ENCODE peak calls at places on chromosomes 12 and 14, in nine cellular contexts. W is fibroblast of lung, S is DND-41, N is pancreas, C is left ventricle myocardium inferior, E is tibial artery, J is right cardiac atrium, Q is upper lobe of right lung, F is MM.1S. P is an unnamed sample.

GRCh38 chr12:98213556-98213955 is 301.8 kb upstream of the TMPO start:
- DNase-seq in W (no peak), S (no peak), N (no peak), C (no peak), E (no peak), J (no peak), Q (no peak), F (no peak), P (no peak)

GRCh38 chr12:43882578-43883178 is 46.8 kb downstream of the TMEM117 start:
- DNase-seq in W (peak; percentile 81), S (peak; percentile 16), N (no peak), C (no peak), E (no peak), J (no peak), Q (no peak), F (peak; percentile 46), P (no peak)

GRCh38 chr12:62308201-62308600 is 48.0 kb downstream of the USP15 start:
- DNase-seq in W (no peak), S (no peak), N (no peak), C (no peak), E (no peak), J (no peak), Q (no peak), F (no peak), P (no peak)

GRCh38 chr14:91246051-91246852 is 1.7 kb upstream of the GPR68 start:
- DNase-seq in W (no peak), S (peak; percentile 76), N (no peak), C (no peak), E (no peak), J (no peak), Q (no peak), F (peak; percentile 18), P (peak; percentile 78)

GRCh38 chr14:68548194-68549056 is 244.4 kb downstream of the ZFP36L1 start:
- DNase-seq in W (peak; percentile 99), S (no peak), N (peak; percentile 46), C (peak; percentile 90), E (peak; percentile 93), J (peak; percentile 95), Q (peak; percentile 75), F (no peak), P (no peak)

GRCh38 chr14:72463291-72463866 is 430.5 kb downstream of the DPF3 start:
- DNase-seq in W (no peak), S (no peak), N (no peak), C (no peak), E (no peak), J (no peak), Q (no peak), F (no peak), P (no peak)

GRCh38 chr14:106605548-106606448 is 1079.4 kb downstream of the TMEM121 start:
- DNase-seq in W (no peak), S (peak; percentile 98), N (no peak), C (peak; percentile 18), E (no peak), J (peak; percentile 63), Q (peak; percentile 71), F (peak; percentile 76), P (peak; percentile 93)

GRCh38 chr12:83322816-83323215 is 636.1 kb downstream of the TMTC2 start:
- DNase-seq in W (no peak), S (no peak), N (no peak), C (no peak), E (no peak), J (no peak), Q (no peak), F (no peak), P (no peak)

GRCh38 chr12:65464930-65465329 is 186.4 kb downstream of the MSRB3 start:
- DNase-seq in W (peak; percentile 94), S (no peak), N (peak; percentile 15), C (no peak), E (no peak), J (no peak), Q (no peak), F (no peak), P (no peak)

GRCh38 chr12:127957001-127957660 is 309.8 kb upstream of the TMEM132C start:
- DNase-seq in W (no peak), S (no peak), N (no peak), C (no peak), E (no peak), J (no peak), Q (no peak), F (no peak), P (no peak)

GRCh38 chr12:12705833-12706520 is 10.0 kb upstream of the GPR19 start:
- DNase-seq in W (no peak), S (peak; percentile 72), N (no peak), C (no peak), E (no peak), J (peak; percentile 67), Q (no peak), F (peak; percentile 64), P (peak; percentile 88)

DNA sequence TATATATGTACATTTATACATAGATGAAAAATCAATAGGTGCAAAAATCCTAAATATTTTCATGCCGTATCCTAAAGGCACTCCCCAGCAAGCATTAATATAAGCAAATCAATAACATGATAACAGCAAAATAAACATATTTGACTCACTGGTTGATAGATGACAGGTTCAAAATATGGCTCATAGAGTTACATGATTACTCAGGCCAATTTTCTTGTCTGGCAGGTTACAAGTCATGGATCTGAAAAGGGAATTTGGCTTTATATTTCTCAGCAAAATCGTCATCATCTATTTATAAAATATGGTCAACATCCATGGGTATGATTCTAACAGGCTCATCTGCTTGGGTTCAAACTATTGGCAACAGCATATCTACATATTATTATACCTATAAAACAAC is 34.9 kb upstream of the SYT1 start:
- DNase-seq in W (no peak), S (no peak), N (no peak), C (no peak), E (no peak), J (no peak), Q (no peak), F (no peak), P (no peak)
- H3K4me3 ChIP-seq in W (no peak overlapping the region), S (no peak overlapping the region), N (no peak overlapping the region), C (no peak overlapping the region), E (no peak overlapping the region), J (no peak overlapping the region), Q (no peak overlapping the region), F (no peak overlapping the region), P (no peak overlapping the region)

GRCh38 chr14:19900999-19901398 is 19.4 kb upstream of the OR4K5 start:
- DNase-seq in W (no peak), S (no peak), N (no peak), C (no peak), E (no peak), J (no peak), Q (no peak), F (no peak), P (no peak)

DNA sequence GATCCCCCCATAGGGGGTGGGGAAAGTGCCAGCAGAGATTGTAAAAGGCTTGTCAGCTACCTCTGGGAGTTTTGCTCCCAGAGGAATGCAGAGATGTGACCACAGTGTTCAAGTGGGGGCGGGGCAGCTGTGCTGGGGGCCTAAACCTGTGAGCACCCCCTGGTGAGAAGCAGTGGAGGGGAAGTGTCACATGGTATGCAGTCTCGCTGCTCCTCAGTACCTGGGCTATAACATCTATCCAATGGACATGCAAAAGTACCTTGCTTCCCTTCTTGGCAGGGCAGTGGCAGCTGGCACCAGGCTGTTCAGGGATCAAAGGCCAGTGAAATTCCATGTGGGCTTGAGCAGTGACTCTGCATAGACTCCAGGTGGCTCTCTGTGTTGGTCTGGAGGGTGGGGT is 20.3 kb downstream of the OR4K2 start:
- DNase-seq in W (no peak), S (no peak), N (no peak), C (no peak), E (no peak), J (no peak), Q (no peak), F (no peak), P (peak; percentile 73)
- H3K9me3 ChIP-seq in W (no peaks in the 10 kb centered on the region), S (peaks cover 52% of the 10 kb centered on the region), N (no peaks in the 10 kb centered on the region), C (peaks cover 89% of the 10 kb centered on the region), E (peaks cover 16% of the 10 kb centered on the region), J (peaks cover 4% of the 10 kb centered on the region), Q (peaks cover 25% of the 10 kb centered on the region), F (no peaks in the 10 kb centered on the region), P (peaks cover 72% of the 10 kb centered on the region)

DNA sequence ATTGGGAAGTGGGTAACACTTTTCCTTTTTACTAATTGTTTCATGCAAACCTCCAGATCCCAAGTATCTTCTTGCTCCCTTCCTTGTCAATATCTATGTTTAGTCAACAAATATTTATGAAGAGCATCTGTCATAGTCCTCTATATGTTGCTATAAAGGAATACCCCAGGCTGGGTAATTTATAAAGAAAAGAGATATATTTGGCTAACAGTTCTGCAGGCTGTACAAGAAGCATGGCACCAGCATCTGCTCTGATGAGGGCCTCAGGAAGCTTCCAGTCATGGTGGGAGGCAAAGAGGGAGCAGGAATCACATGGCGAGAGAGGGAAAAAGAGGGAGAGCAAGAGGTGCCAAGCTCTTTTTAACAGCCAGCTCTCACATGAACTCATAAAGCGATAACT is 4.6 kb downstream of the KIF5A start:
- DNase-seq in W (no peak), S (no peak), N (no peak), C (no peak), E (no peak), J (no peak), Q (peak; percentile 2), F (no peak), P (no peak)
- H3K27me3 ChIP-seq in W (peaks cover 10% of the 10 kb centered on the region), S (peaks cover 20% of the 10 kb centered on the region), N (no peaks in the 10 kb centered on the region), C (peaks cover 50% of the 10 kb centered on the region), E (no peaks in the 10 kb centered on the region), J (no peaks in the 10 kb centered on the region), Q (peaks cover 12% of the 10 kb centered on the region), F (peaks cover 6% of the 10 kb centered on the region), P (peaks cover 13% of the 10 kb centered on the region)

GRCh38 chr14:75067212-75067611 is 2.2 kb upstream of the ZC2HC1C start:
- DNase-seq in W (no peak), S (no peak), N (no peak), C (no peak), E (no peak), J (no peak), Q (no peak), F (no peak), P (no peak)

GRCh38 chr14:75070383-75070782 is 942 bp downstream of the ZC2HC1C start:
- DNase-seq in W (no peak), S (no peak), N (peak; percentile 28), C (no peak), E (no peak), J (no peak), Q (no peak), F (no peak), P (no peak)

GRCh38 chr14:75069811-75070145 is 337 bp downstream of the ZC2HC1C start:
- DNase-seq in W (no peak), S (no peak), N (no peak), C (no peak), E (no peak), J (no peak), Q (no peak), F (peak; percentile 20), P (no peak)

GRCh38 chr14:75069021-75069810 is at the start of gene ZC2HC1C:
- DNase-seq in W (peak; percentile 93), S (no peak), N (peak; percentile 96), C (peak; percentile 97), E (peak; percentile 95), J (peak; percentile 99), Q (peak; percentile 99), F (peak; percentile 72), P (peak; percentile 92)

DNA sequence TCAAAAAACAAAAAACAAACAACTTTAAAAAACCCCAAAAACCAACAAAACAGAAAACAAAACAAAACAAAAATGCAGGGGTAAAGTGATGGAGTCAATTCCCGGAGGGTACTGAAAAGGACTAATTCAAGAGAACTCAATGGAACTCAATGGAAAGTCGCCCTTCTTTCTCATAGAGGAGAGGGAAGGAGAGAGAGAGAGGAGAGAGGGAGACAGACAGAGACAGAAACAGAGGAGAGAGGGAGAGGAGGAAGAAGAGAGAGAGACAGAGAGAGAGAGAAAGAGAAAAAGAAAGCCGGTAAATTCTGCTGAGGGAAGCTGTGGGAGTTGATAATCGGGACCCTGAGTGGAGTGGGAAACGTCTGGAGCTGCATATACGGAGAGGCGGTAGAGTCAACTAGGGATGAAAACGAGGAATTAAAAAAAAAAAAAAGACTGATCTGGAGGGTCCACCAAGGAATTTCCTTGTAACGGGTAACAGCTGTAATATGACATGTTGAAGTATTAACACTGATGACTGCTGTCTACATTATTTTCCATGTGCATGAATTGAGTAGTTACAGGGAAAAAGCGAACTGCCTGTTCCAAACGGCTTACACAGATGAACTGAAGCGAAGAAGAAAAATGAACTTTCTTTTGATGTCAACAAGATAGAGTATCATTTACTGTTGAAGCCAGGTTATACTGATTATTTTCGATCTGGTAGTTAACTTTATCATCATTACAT is 984 bp upstream of the ZC2HC1C start:
- DNase-seq in W (no peak), S (no peak), N (no peak), C (no peak), E (no peak), J (no peak), Q (no peak), F (no peak), P (no peak)
- H3K4me3 ChIP-seq in W (peak overlapping the region; percentile 67), S (no peak overlapping the region), N (peak overlapping the region; percentile 54), C (peak overlapping the region; percentile 70), E (peak overlapping the region; percentile 58), J (peak overlapping the region; percentile 43), Q (peak overlapping the region; percentile 58), F (peak overlapping the region; percentile 71), P (peak overlapping the region; percentile 81)